ENCODE peak calls at places on chromosomes 16 and 17, in six cellular contexts. H is psoas muscle, Z is transverse colon, V is esophagus squamous epithelium, R is PC-3, S is upper lobe of right lung. F is an unnamed sample.
A peak's percentile ranks its signal among the peaks of the same experiment; 100 is the strongest.

GRCh38 chr16:62576636-62577035 is 540.4 kb upstream of the CDH8 start:
- DNase-seq in Z (no peak), R (no peak), S (no peak), V (no peak), H (no peak), F (no peak)

GRCh38 chr17:35161281-35161761 is 13.7 kb downstream of the UNC45B start:
- DNase-seq in H (no peak), R (no peak), S (no peak), Z (no peak), V (no peak), F (no peak)

GRCh38 chr16:1884155-1884760 is 12.3 kb upstream of the MEIOB start:
- DNase-seq in R (peak; percentile 34), V (no peak), Z (peak; percentile 63), S (no peak), H (no peak), F (no peak)

GRCh38 chr16:9402293-9402865 is 310.9 kb downstream of the HAPSTR1 start:
- DNase-seq in Z (no peak), H (no peak), V (no peak), R (no peak), S (no peak), F (no peak)

GRCh38 chr16:66996983-66997358 is 8.6 kb downstream of the CES4A start:
- DNase-seq in S (no peak), H (no peak), Z (no peak), V (no peak), R (no peak), F (no peak)

GRCh38 chr16:89801800-89802199 is 14.6 kb downstream of the FANCA start:
- DNase-seq in H (no peak), R (no peak), S (no peak), Z (no peak), V (no peak), F (no peak)

GRCh38 chr17:10471853-10472252 is 2.5 kb upstream of the MYH4 start:
- DNase-seq in Z (no peak), V (no peak), R (peak; percentile 4), H (no peak), S (no peak), F (no peak)

GRCh38 chr17:7294614-7295153 is at the start of gene YBX2:
- DNase-seq in H (peak; percentile 81), V (no peak), Z (peak; percentile 96), R (peak; percentile 49), S (peak; percentile 80), F (peak; percentile 90)

GRCh38 chr16:27676807-27677206 is 126.9 kb downstream of the KATNIP start:
- DNase-seq in S (no peak), H (no peak), V (no peak), Z (no peak), R (peak; percentile 48), F (no peak)

GRCh38 chr16:28623172-28623711 is 13.4 kb upstream of the SULT1A1 start:
- DNase-seq in H (peak; percentile 45), V (no peak), S (peak; percentile 88), Z (peak; percentile 85), R (peak; percentile 67), F (peak; percentile 81)

DNA sequence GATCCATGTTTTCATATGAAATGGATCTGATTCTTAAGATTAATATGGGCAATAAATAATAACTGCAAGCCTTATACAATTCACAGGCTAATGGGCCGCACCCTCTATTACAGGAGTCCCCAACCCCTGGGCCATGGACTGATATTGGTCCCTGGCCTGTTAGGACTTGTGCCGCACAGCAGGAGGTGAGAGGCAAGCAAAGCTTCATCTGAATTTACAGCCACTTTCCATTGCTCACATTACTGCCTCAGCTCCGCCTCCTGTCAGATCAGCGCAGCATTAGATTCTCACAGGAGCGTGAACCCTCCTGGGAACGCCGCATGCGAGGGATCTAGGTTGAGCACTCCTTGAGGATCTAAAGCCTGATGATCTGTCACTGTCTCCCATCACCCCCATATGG is 26.8 kb downstream of the METTL16 start:
- DNase-seq in S (no peak), Z (no peak), R (no peak), V (no peak), H (no peak), F (no peak)
- H3K27ac ChIP-seq in S (no peak overlapping the region), Z (no peak overlapping the region), R (no peak overlapping the region), V (peak overlapping the region; percentile 55), H (no peak overlapping the region), F (peak overlapping the region; percentile 45)

GRCh38 chr16:296276-296675 is 13.3 kb downstream of the PDIA2 start:
- DNase-seq in S (no peak), R (no peak), V (no peak), Z (no peak), H (no peak), F (no peak)
- H3K4me3 ChIP-seq in S (no peak overlapping the region), R (no peak overlapping the region), V (no peak overlapping the region), Z (no peak overlapping the region), H (no peak overlapping the region), F (no peak overlapping the region)

DNA sequence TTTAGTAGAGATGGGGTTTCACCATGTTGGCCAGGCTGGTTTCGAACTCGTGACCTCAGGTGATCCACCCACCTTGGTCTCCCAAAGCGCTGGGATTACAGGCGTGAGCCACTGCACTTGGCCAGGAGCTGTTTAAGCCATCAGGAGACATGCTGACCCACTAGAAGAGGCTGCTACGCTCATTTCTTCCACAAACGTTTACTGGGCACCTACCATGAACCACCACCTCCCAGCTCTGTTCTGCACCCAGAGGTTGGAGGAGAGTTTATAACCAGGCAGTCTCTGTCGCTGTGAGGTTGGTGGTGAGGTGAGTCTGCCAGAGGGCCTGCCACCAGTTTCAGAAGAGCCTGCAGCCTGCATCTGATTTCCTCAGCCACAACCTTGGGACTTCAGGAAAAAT is 51.8 kb downstream of the SF3B3 start:
- DNase-seq in Z (no peak), V (no peak), S (no peak), H (no peak), R (no peak), F (peak; percentile 8)
- H3K4me1 ChIP-seq in Z (peaks cover 29% of the 10 kb centered on the region), V (peaks cover 75% of the 10 kb centered on the region), S (peaks cover 58% of the 10 kb centered on the region), H (peaks cover 49% of the 10 kb centered on the region), R (peaks cover 6% of the 10 kb centered on the region), F (peaks cover 15% of the 10 kb centered on the region)

GRCh38 chr16:3020247-3020603 is at the start of gene TNFRSF12A:
- DNase-seq in S (peak; percentile 91), V (no peak), H (peak; percentile 85), R (peak; percentile 79), Z (peak; percentile 83), F (no peak)

GRCh38 chr16:3019594-3020246 is 448 bp upstream of the TNFRSF12A start:
- DNase-seq in S (no peak), H (no peak), Z (no peak), V (no peak), R (no peak), F (no peak)

GRCh38 chr16:3021449-3022207 is 1.5 kb downstream of the TNFRSF12A start:
- DNase-seq in H (peak; percentile 90), S (peak; percentile 93), R (peak; percentile 90), V (no peak), Z (peak; percentile 87), F (peak; percentile 98)

GRCh38 chr16:3022208-3022696 is 1.5 kb downstream of the HCFC1R1 start:
- DNase-seq in Z (peak; percentile 88), H (peak; percentile 95), S (peak; percentile 94), R (peak; percentile 89), V (no peak), F (peak; percentile 93)

DNA sequence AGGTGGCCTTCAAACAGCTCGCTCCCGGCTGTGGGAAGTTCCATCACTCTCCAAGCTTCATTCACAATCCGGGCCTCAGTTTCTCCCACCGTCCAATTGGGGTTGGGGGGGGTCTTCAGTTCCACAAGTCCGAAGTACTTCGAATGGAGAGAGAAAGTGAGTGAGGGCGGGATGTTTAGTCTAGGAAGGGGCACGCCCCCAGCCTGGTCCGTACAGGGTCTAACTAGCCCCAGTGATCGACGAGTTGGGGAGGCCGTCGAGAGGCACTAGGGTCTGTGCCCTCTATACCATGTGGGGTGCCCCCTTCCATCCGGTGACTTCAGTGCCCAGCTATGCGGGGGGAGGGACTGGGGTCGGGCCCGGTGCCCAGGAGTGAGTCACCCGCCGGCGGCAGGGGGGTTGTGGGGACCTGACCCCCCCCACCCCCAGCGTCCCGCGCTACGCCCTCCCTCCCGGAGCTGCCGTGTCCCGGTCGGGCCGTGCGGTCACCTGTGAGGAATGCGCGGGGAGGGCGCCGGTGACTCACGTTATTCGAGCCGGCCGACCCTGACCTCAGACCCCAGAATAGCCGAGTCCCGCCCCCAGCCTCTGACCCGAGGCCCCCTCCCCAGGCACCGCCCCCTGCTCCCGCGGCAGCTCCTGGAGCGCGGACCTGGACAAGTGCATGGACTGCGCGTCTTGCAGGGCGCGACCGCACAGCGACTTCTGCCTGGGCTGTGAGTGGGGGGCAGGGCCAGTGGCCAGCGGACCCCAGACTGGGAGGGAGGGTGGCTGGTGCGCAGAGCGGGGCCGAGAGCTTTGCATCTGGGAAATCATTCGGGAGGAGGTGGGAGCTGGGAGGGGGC is 658 bp downstream of the TNFRSF12A start:
- DNase-seq in Z (peak; percentile 75), V (no peak), R (peak; percentile 88), H (peak; percentile 91), S (peak; percentile 94), F (peak; percentile 96)
- H3K27ac ChIP-seq in Z (peak overlapping the region; percentile 94), V (peak overlapping the region; percentile 96), R (peak overlapping the region; percentile 100), H (peak overlapping the region; percentile 100), S (peak overlapping the region; percentile 91), F (peak overlapping the region; percentile 100)

GRCh38 chr16:24550295-24550694 is 10.9 kb downstream of the RBBP6 start:
- DNase-seq in V (no peak), S (no peak), H (no peak), Z (no peak), R (no peak), F (no peak)
- H3K4me3 ChIP-seq in V (no peak overlapping the region), S (no peak overlapping the region), H (no peak overlapping the region), Z (no peak overlapping the region), R (no peak overlapping the region), F (no peak overlapping the region)

GRCh38 chr17:63659850-63660249 is 37.6 kb downstream of the MAP3K3 start:
- DNase-seq in Z (no peak), S (no peak), R (no peak), V (no peak), H (no peak), F (no peak)
- H3K4me1 ChIP-seq in Z (no peaks in the 10 kb centered on the region), S (peaks cover 5% of the 10 kb centered on the region), R (no peaks in the 10 kb centered on the region), V (peaks cover 6% of the 10 kb centered on the region), H (no peaks in the 10 kb centered on the region), F (no peaks in the 10 kb centered on the region)

DNA sequence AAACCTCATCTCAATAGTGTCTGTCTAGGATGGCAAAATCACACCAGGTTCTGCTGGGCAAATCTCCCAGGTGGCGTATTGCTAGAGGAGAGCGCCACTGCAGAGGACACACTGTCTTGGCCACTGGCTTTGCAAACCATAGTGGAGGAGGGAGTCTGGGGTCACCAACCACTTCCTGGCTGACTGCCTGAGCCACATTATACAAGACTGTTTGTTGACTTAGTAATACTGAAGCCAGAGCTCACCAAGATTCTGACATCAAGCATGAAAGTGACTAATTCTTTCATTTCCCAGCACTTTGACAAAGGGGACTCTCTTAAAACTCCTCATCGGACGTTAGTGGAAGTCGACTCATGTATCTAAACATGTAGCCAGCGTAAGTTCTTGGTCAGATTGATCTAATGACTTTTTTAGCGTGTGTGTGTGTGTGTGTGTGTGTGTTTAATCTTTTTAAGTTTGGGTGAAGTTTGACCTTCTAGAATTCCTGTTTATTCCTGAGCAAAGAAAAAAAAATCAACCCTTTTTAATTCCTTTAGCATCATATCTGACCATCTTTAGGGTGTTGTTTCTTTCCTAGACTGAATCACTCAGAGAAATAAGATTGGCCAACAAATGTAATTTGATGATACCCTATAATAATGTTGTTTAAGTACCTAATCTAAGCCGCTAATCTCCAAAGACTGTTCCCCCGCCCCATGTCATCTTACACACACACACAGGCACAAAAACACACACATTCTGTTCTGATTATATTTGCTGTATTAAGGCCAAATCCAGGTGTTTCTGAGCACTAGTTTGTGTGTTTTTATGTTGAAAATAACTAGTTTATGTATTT is 13.8 kb downstream of the PITPNC1 start:
- DNase-seq in S (no peak), H (no peak), Z (peak; percentile 41), R (peak; percentile 99), V (no peak), F (no peak)
- H3K27ac ChIP-seq in S (peak overlapping the region; percentile 49), H (no peak overlapping the region), Z (peak overlapping the region; percentile 38), R (peak overlapping the region; percentile 93), V (peak overlapping the region; percentile 46), F (peak overlapping the region; percentile 88)

GRCh38 chr17:17472333-17472920 is 4.4 kb upstream of the MED9 start:
- DNase-seq in S (no peak), R (peak; percentile 28), H (no peak), Z (no peak), V (no peak), F (no peak)
- H3K4me3 ChIP-seq in S (no peak overlapping the region), R (no peak overlapping the region), H (no peak overlapping the region), Z (no peak overlapping the region), V (no peak overlapping the region), F (no peak overlapping the region)